ENCODE peak calls at places on chromosomes 2 and 18, in four cellular contexts. W is CD8-positive, alpha-beta T cell; C is sciatic nerve; B is CD4-positive, alpha-beta T cell. X is an unnamed sample.

GRCh38 chr18:34726286-34727004 is 16.3 kb downstream of the DTNA start:
- DNase-seq in B (no peak), W (no peak), C (no peak), X (no peak)

GRCh38 chr18:2337552-2338141 is 233.7 kb downstream of the METTL4 start:
- DNase-seq in B (peak), C (peak), W (peak), X (peak)

GRCh38 chr18:79420033-79420745 is 24.5 kb downstream of the NFATC1 start:
- DNase-seq in C (no peak), W (no peak), B (no peak), X (no peak)

GRCh38 chr18:14221689-14222088 is 89.5 kb upstream of the ZNF519 start:
- DNase-seq in C (no peak), W (no peak), B (no peak), X (no peak)

GRCh38 chr2:85162746-85163301 is 29.6 kb downstream of the TCF7L1 start:
- DNase-seq in C (no peak), W (no peak), B (no peak), X (peak)

GRCh38 chr18:48785091-48785614 is 165.6 kb downstream of the SMAD7 start:
- DNase-seq in B (no peak), C (peak), W (no peak), X (no peak)

GRCh38 chr2:105595536-105595935 is 149.2 kb upstream of the NCK2 start:
- DNase-seq in C (no peak), W (no peak), B (no peak), X (no peak)

GRCh38 chr18:32956591-32957310 is 183.9 kb upstream of the KLHL14 start:
- DNase-seq in C (no peak), B (no peak), W (no peak), X (peak)

GRCh38 chr2:152120430-152120829 is 21.6 kb upstream of the CACNB4 start:
- DNase-seq in W (no peak), B (no peak), C (no peak), X (no peak)

GRCh38 chr2:239316562-239317465 is 84.0 kb downstream of the HDAC4 start:
- DNase-seq in B (no peak), C (peak), W (no peak), X (no peak)

GRCh38 chr2:237742614-237743013 is 56.0 kb upstream of the RBM44 start:
- DNase-seq in B (no peak), C (no peak), W (no peak), X (no peak)

GRCh38 chr18:60372598-60372997 is at the start of gene MC4R:
- DNase-seq in B (no peak), W (no peak), C (no peak), X (peak)

GRCh38 chr2:158777077-158777476 is 18.0 kb upstream of the DAPL1 start:
- DNase-seq in C (no peak), B (no peak), W (no peak), X (no peak)

GRCh38 chr2:227415538-227416424 is 28.0 kb upstream of the SCYGR1 start:
- DNase-seq in W (no peak), B (no peak), C (no peak), X (peak)

GRCh38 chr2:175976758-175977157 is 25.3 kb downstream of the LNPK start:
- DNase-seq in B (no peak), C (no peak), W (no peak), X (peak)

GRCh38 chr2:97699765-97700444 is 13.5 kb upstream of the ZAP70 start:
- DNase-seq in B (peak), C (no peak), W (peak), X (peak)

GRCh38 chr2:96251721-96252292 is 14.0 kb downstream of the TMEM127 start:
- DNase-seq in C (no peak), W (no peak), B (no peak), X (peak)

GRCh38 chr18:54607213-54607934 is 16.3 kb downstream of the DYNAP start:
- DNase-seq in W (no peak), B (no peak), C (no peak), X (no peak)

GRCh38 chr2:48452108-48452507 is 77.8 kb upstream of the STON1 start:
- DNase-seq in C (no peak), B (no peak), W (no peak), X (no peak)

GRCh38 chr2:65586516-65586915 is 154.1 kb upstream of the SPRED2 start:
- DNase-seq in C (no peak), W (no peak), B (no peak), X (no peak)

GRCh38 chr2:217935245-217935879 is 67.4 kb downstream of the TNS1 start:
- DNase-seq in B (no peak), W (no peak), C (no peak), X (peak)

GRCh38 chr18:47343291-47343690 is 91.8 kb upstream of the SKOR2 start:
- DNase-seq in C (no peak), W (no peak), B (no peak), X (no peak)

GRCh38 chr2:39476524-39476923 is 39.4 kb upstream of the MAP4K3 start:
- DNase-seq in B (no peak), W (no peak), C (no peak), X (no peak)

GRCh38 chr2:178380763-178381162 is 70.2 kb downstream of the PRKRA start:
- DNase-seq in B (no peak), C (no peak), W (no peak), X (no peak)

GRCh38 chr2:190649798-190650390 is 1.0 kb downstream of the NAB1 start:
- DNase-seq in W (no peak), C (no peak), B (no peak), X (no peak)